ENCODE peak calls at places on chromosomes 2 and 18, in six cellular contexts. N, H, D, F, I and C are unnamed samples.

GRCh38 chr2:219176818-219177593 is at the start of gene CNPPD1:
- DNase-seq in D (peak; percentile 55), I (peak; percentile 82), F (no peak), H (peak; percentile 90), N (peak; percentile 93), C (peak; percentile 81)

GRCh38 chr2:161223139-161223732 is 63.0 kb downstream of the TANK start:
- DNase-seq in F (no peak), N (no peak), D (no peak), H (no peak), I (peak; percentile 35), C (no peak)

GRCh38 chr2:184006998-184007397 is 591.3 kb upstream of the ZNF804A start:
- DNase-seq in F (no peak), D (no peak), H (no peak), I (no peak), N (no peak), C (no peak)

GRCh38 chr2:72220170-72220569 is 72.5 kb upstream of the CYP26B1 start:
- DNase-seq in I (peak; percentile 27), F (peak; percentile 80), H (no peak), D (no peak), N (no peak), C (no peak)

GRCh38 chr2:199471443-199472057 is 13.8 kb upstream of the SATB2 start:
- DNase-seq in I (peak; percentile 71), F (no peak), H (no peak), N (peak; percentile 63), D (no peak), C (no peak)

GRCh38 chr18:2982452-2983172 is 30.3 kb downstream of the LPIN2 start:
- DNase-seq in D (no peak), F (no peak), I (peak; percentile 49), H (no peak), N (no peak), C (no peak)

GRCh38 chr2:20485989-20486388 is 39.1 kb downstream of the RHOB start:
- DNase-seq in D (no peak), I (no peak), N (no peak), F (no peak), H (no peak), C (no peak)

GRCh38 chr2:101464841-101465240 is 10.1 kb downstream of the RFX8 start:
- DNase-seq in I (no peak), H (no peak), D (no peak), F (no peak), N (no peak), C (no peak)

GRCh38 chr2:230908595-230909191 is 16.3 kb downstream of the GPR55 start:
- DNase-seq in I (peak; percentile 76), F (no peak), H (no peak), N (peak; percentile 23), D (peak; percentile 33), C (no peak)

GRCh38 chr18:3791258-3791657 is 341.3 kb downstream of the TGIF1 start:
- DNase-seq in N (no peak), H (no peak), F (no peak), D (no peak), I (no peak), C (no peak)

GRCh38 chr18:76354348-76354747 is 140.7 kb downstream of the ZNF516 start:
- DNase-seq in D (no peak), F (no peak), I (no peak), H (peak; percentile 66), N (no peak), C (no peak)

GRCh38 chr2:176533505-176534193 is 264.4 kb downstream of the MTX2 start:
- DNase-seq in H (no peak), N (no peak), F (no peak), I (no peak), D (no peak), C (no peak)

GRCh38 chr2:41937921-41938708 is 109.7 kb upstream of the PKDCC start:
- DNase-seq in N (no peak), F (no peak), H (no peak), D (no peak), I (no peak), C (no peak)

GRCh38 chr18:63637703-63638102 is 6.4 kb downstream of the SERPINB4 start:
- DNase-seq in F (no peak), H (no peak), N (no peak), D (no peak), I (no peak), C (no peak)

GRCh38 chr18:60568211-60568610 is 195.6 kb upstream of the MC4R start:
- DNase-seq in H (no peak), F (no peak), I (no peak), N (no peak), D (no peak), C (no peak)

GRCh38 chr2:117308861-117309770 is 505.4 kb upstream of the DDX18 start:
- DNase-seq in N (no peak), I (no peak), H (no peak), D (no peak), F (no peak), C (no peak)

GRCh38 chr2:106816974-106817373 is 69.0 kb downstream of the ST6GAL2 start:
- DNase-seq in F (no peak), D (no peak), N (peak; percentile 56), I (no peak), H (no peak), C (no peak)

GRCh38 chr2:1886405-1886992 is 142.2 kb upstream of the PXDN start:
- DNase-seq in D (peak; percentile 71), H (no peak), I (peak; percentile 57), N (peak; percentile 74), F (no peak), C (peak; percentile 63)

GRCh38 chr2:217972490-217972889 is 30.3 kb downstream of the TNS1 start:
- DNase-seq in D (no peak), N (no peak), I (no peak), H (no peak), F (no peak), C (no peak)

GRCh38 chr2:227471924-227472264 is at the start of gene AGFG1:
- DNase-seq in I (peak; percentile 84), N (peak; percentile 89), D (peak; percentile 86), F (no peak), H (peak; percentile 83), C (peak; percentile 68)
- TF ChIP-seq POLR2A in I (peak; percentile 29), N (no peak), D (peak; percentile 43), F (peak; percentile 84), H (peak; percentile 45), C (peak; percentile 50)

GRCh38 chr18:35635171-35635570 is 53.6 kb downstream of the GALNT1 start:
- DNase-seq in I (no peak), D (no peak), N (no peak), H (no peak), F (no peak), C (no peak)
- TF ChIP-seq EP300 in I (no peak), D (no peak), N (no peak), H (no peak), F (no peak), C (no peak)

DNA sequence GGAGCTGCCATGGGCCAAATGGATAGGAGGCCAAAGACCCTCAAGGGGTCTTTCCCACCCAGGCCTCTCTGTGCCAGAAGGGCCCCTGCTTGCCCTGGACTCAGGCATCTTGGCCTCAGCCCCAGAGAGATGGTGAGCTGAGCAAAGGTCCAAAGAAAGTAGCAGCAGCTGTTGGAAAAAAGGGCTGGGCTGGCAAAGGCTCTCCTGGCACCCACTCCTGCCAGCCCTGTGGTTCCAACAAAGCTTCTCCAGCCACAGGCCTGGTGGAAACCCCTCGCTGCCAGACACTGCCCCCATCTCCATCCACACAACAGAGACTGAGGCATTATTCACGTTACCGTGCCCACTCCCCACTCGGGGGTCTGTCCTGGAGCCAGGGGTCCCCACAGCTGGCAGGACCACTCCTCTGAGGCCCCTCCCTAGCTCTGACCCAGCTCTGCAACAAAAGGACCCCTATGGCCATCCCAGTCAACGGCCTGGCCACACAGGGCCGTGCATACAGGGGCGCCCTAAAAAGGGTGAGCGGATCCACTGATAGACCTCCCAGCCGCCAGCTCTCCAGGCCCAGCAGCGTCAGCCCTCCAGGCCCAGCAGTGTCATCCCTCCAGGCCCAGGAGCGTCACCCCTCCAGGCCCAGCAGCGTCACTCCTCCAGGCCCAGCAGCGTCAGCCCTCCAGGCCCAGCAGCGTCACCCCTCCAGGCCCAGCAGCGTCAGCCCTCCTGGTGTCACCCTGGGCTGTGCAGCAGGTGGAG is 10.1 kb downstream of the BIN1 start:
- DNase-seq in D (no peak), F (no peak), N (peak; percentile 65), I (no peak), H (no peak), C (no peak)
- H3K27ac ChIP-seq in D (no peak overlapping the region), F (no peak overlapping the region), N (peak overlapping the region; percentile 56), I (no peak overlapping the region), H (no peak overlapping the region), C (peak overlapping the region; percentile 92)

GRCh38 chr2:232573821-232574435 is 23.4 kb downstream of the EIF4E2 start:
- DNase-seq in D (no peak), I (no peak), H (no peak), N (no peak), F (no peak), C (no peak)
- TF ChIP-seq POLR2A in D (no peak), I (no peak), H (no peak), N (no peak), F (no peak), C (no peak)

DNA sequence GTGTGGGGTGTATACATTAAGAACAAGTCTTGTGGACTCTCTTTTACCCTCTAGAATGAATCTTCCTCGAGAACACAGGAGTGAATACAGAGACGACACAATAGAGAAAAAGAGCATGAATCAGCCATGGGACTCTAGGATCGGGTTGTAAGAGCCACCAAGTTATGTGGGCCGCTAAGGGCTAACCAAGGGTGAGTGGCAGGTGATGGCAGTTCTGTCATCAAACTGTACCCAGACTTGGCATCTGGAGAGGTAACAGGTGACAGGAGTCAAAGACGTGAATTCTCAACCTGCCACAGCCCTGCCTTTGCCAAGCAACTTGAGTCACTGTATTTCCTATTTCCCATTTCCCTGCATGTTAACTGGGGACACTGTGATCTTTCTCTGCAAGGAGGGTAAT is 11.2 kb downstream of the SERPINE2 start:
- DNase-seq in D (no peak), H (no peak), I (no peak), F (no peak), N (no peak), C (no peak)
- TF ChIP-seq EP300 in D (no peak), H (no peak), I (no peak), F (no peak), N (no peak), C (no peak)

DNA sequence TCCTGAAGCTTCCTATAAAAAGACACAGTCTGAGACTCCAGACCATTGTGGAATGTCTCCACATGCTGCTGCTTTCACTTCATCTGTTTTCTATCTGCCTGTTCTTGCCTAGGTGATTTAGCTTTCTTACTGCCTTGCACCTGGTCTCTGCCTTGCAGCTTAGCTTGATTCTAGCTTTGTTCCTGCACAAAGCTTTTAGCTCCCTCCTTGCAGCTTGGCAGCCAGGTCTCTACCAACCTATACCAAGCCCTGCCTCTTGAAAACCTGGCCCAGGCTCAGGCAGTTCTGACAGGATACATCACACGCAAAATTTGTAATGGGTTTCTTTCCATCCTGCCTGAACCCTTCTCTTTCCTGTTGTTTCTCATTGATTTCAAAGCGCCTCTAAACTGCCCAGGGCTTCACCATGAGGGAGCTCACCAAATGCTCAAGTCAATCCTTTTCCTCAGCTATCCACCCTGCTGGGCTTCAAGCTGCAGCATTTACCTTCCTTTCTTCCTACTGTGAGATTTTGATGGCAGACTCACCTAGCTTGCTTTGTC is 941.3 kb upstream of the NXPH2 start:
- DNase-seq in F (peak; percentile 43), N (no peak), H (no peak), I (no peak), D (no peak), C (no peak)
- H3K27ac ChIP-seq in F (no peak overlapping the region), N (no peak overlapping the region), H (no peak overlapping the region), I (no peak overlapping the region), D (no peak overlapping the region), C (no peak overlapping the region)

GRCh38 chr18:75247601-75248421 is 37.2 kb downstream of the TSHZ1 start:
- DNase-seq in I (no peak), D (no peak), F (no peak), H (no peak), N (no peak), C (no peak)
- TF ChIP-seq POLR2A in I (no peak), D (no peak), F (no peak), H (no peak), N (no peak), C (no peak)

GRCh38 chr2:157830696-157831570 is 45.2 kb downstream of the ACVR1 start:
- DNase-seq in I (no peak), F (no peak), H (peak; percentile 48), D (peak; percentile 74), N (no peak), C (no peak)
- TF ChIP-seq EP300 in I (no peak), F (no peak), H (peak; percentile 60), D (peak; percentile 40), N (no peak), C (peak; percentile 73)